ENCODE peak calls at places on chromosome 15, in seven cellular contexts. W is IMR-90, K is neural progenitor cell, R is sigmoid colon, J is tibial artery, M is GM10248, F is omental fat pad. Q is an unnamed sample.

GRCh38 chr15:65877752-65878151 is 8.5 kb downstream of the RAB11A start:
- DNase-seq in W (no peak), K (no peak), R (no peak), J (no peak), M (no peak), F (no peak), Q (no peak)

GRCh38 chr15:81281176-81281735 is 42.7 kb downstream of the STARD5 start:
- DNase-seq in W (no peak), K (no peak), R (no peak), J (no peak), M (no peak), F (no peak), Q (no peak)

GRCh38 chr15:100835626-100836025 is 44.0 kb upstream of the ALDH1A3 start:
- DNase-seq in W (peak), K (no peak), R (no peak), J (no peak), M (no peak), F (no peak), Q (no peak)

GRCh38 chr15:75454471-75455418 is 3.3 kb upstream of the SIN3A start:
- DNase-seq in W (no peak), K (peak), R (peak), J (no peak), M (peak), F (peak), Q (peak)

GRCh38 chr15:73755481-73755880 is 2.3 kb upstream of the INSYN1 start:
- DNase-seq in W (no peak), K (no peak), R (no peak), J (no peak), M (no peak), F (no peak), Q (no peak)

GRCh38 chr15:90062023-90062728 is 40.1 kb downstream of the IDH2 start:
- DNase-seq in W (no peak), K (peak), R (no peak), J (no peak), M (no peak), F (no peak), Q (no peak)

GRCh38 chr15:62128916-62129315 is 36.2 kb downstream of the C2CD4B start:
- DNase-seq in W (no peak), K (no peak), R (no peak), J (no peak), M (no peak), F (no peak), Q (no peak)

GRCh38 chr15:42863572-42864239 is 56.9 kb downstream of the TTBK2 start:
- DNase-seq in W (no peak), K (no peak), R (no peak), J (no peak), M (no peak), F (no peak), Q (no peak)

GRCh38 chr15:32677238-32677750 is 35.8 kb downstream of the SCG5 start:
- DNase-seq in W (no peak), K (peak), R (no peak), J (no peak), M (no peak), F (no peak), Q (no peak)

GRCh38 chr15:78392430-78392829 is 45.6 kb upstream of the IREB2 start:
- DNase-seq in W (no peak), K (no peak), R (no peak), J (no peak), M (no peak), F (no peak), Q (no peak)

GRCh38 chr15:94524565-94524964 is 293.2 kb downstream of the MCTP2 start:
- DNase-seq in W (no peak), K (no peak), R (no peak), J (no peak), M (no peak), F (no peak), Q (no peak)

GRCh38 chr15:62280625-62281024 is 115.5 kb upstream of the C2CD4B start:
- DNase-seq in W (no peak), K (no peak), R (no peak), J (no peak), M (no peak), F (no peak), Q (no peak)

GRCh38 chr15:85543741-85544155 is 163.3 kb downstream of the AKAP13 start:
- DNase-seq in W (no peak), K (no peak), R (peak), J (peak), M (no peak), F (no peak), Q (peak)

GRCh38 chr15:72992733-72993321 is 59.4 kb upstream of the NEO1 start:
- DNase-seq in W (peak), K (no peak), R (no peak), J (no peak), M (no peak), F (no peak), Q (no peak)

DNA sequence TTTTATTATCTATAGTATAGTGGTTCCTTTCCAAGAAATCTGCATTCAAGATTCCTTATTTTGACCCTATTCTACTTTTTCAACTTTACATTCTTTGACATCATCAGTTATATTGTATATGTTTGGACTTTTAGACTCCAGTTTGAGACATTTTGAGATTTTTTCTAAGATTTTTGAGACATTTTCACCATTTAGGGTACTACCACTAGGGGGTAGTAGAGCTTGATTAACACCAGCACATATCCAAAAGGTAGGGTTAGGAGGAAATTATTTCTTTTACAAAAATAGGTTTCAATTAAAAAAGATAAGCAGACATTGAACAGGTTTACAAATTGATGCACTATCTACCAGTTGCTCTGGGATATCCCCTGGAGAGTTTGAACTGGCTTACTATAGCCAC is 262.5 kb downstream of the SCAPER start:
- DNase-seq in W (no peak), K (no peak), R (no peak), J (no peak), M (no peak), F (no peak), Q (no peak)
- TF ChIP-seq CTCF in W (peak), K (peak), R (no peak), J (peak), M (peak), F (no peak), Q (peak)

GRCh38 chr15:60077581-60078359 is 73.7 kb downstream of the FOXB1 start:
- DNase-seq in W (no peak), K (peak), R (no peak), J (no peak), M (no peak), F (no peak), Q (no peak)

GRCh38 chr15:60081976-60082375 is 77.9 kb downstream of the FOXB1 start:
- DNase-seq in W (no peak), K (no peak), R (no peak), J (no peak), M (no peak), F (no peak), Q (no peak)

GRCh38 chr15:60076582-60077263 is 72.6 kb downstream of the FOXB1 start:
- DNase-seq in W (no peak), K (peak), R (no peak), J (no peak), M (no peak), F (no peak), Q (no peak)

GRCh38 chr15:60076055-60076454 is 71.9 kb downstream of the FOXB1 start:
- DNase-seq in W (no peak), K (no peak), R (no peak), J (no peak), M (no peak), F (no peak), Q (no peak)

GRCh38 chr15:60079210-60079609 is 75.1 kb downstream of the FOXB1 start:
- DNase-seq in W (no peak), K (peak), R (no peak), J (no peak), M (no peak), F (no peak), Q (no peak)
- TF ChIP-seq CTCF in W (no peak), K (peak), R (no peak), J (no peak), M (no peak), F (no peak), Q (no peak)

DNA sequence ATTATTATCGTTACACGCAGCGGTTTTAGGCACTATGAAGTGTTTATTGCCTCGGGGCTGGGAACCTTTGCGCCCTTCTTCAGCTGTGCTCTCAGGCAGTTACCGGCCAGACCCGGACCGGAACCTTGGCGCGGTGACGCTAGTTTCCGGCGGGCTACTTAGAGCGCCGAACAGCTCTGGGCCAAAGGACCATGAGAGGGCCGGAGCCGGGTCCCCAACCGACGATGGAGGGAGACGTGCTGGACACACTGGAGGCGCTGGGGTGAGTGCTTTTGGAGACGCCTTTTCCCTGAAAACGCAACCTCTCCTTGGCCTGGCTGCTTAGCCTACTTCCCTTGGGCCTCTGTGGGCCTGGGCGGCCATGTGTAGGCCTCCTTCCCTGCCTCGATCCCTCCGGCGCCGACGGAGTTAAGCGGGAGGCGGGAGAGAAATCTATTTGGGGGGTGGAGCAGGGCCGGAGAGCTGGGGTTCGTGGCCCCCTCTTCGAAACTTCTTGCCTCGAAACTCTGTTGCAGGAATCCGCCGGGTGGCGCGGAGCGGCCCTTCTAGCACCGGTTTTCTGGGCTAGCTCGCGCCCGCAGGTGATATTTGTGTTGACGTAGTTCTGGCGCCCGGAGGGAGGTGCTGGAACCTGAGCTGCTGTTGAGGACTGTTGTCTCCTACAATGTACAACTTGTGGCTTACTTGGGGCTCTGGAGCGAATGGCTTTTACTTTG is at the start of gene FAM98B:
- DNase-seq in W (peak), K (peak), R (peak), J (peak), M (peak), F (peak), Q (peak)
- TF ChIP-seq CTCF in W (peak), K (peak), R (no peak), J (no peak), M (no peak), F (no peak), Q (no peak)

GRCh38 chr15:97410907-97411575 is 549.5 kb upstream of the ARRDC4 start:
- DNase-seq in W (no peak), K (no peak), R (no peak), J (no peak), M (no peak), F (no peak), Q (no peak)
- TF ChIP-seq CTCF in W (no peak), K (no peak), R (no peak), J (no peak), M (no peak), F (no peak), Q (no peak)

DNA sequence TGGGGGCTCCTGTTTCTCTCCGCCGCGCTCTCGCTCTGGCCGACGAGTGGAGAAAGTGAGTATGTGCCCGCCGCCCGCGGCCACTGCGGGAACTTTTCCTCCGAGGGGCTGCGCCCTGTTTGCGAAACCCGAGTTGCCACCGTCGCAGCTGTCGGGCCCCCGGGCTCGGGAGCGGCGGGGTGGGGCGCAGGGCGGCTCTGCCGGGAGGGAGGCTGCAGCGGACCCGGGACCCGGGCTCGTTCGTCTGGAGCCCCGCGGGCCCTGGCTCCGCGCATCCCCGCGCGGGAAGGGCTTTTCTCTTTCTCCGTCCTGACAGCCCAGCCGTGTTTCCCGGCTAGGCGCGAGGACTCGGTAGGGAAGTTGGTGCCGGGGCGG is 1.3 kb downstream of the IGF1R start:
- DNase-seq in W (no peak), K (peak), R (peak), J (no peak), M (no peak), F (no peak), Q (no peak)
- TF ChIP-seq CTCF in W (peak), K (peak), R (peak), J (peak), M (no peak), F (no peak), Q (no peak)

DNA sequence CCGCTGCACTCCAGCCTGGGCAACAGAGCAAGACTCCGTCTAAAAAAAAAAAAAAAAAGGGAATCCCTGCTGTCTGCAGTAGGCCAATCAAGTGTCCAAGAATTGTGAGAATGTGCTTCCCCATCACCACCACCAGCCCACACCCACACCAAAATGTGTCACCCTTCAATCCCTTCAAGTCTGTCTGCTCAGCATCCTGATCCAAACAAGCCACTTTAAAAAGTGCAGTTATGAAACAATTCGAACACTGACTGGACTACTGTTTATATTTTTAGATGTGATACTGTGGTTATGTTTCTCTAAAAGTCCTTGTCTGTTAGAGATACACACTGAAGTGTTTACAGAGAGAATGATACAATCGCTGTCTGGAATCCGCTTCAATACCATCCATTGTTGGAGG is 78.1 kb upstream of the CGNL1 start:
- DNase-seq in W (peak), K (no peak), R (no peak), J (no peak), M (no peak), F (no peak), Q (no peak)
- TF ChIP-seq CTCF in W (no peak), K (no peak), R (no peak), J (no peak), M (no peak), F (no peak), Q (no peak)

GRCh38 chr15:52463638-52464037 is 65.0 kb downstream of the MYO5A start:
- DNase-seq in W (peak), K (no peak), R (no peak), J (no peak), M (no peak), F (no peak), Q (no peak)
- TF ChIP-seq CTCF in W (no peak), K (no peak), R (no peak), J (no peak), M (peak), F (no peak), Q (peak)

GRCh38 chr15:67505675-67506572 is 15.0 kb upstream of the C15orf61 start:
- DNase-seq in W (no peak), K (no peak), R (no peak), J (no peak), M (peak), F (no peak), Q (no peak)

GRCh38 chr15:67504796-67505195 is 16.1 kb upstream of the C15orf61 start:
- DNase-seq in W (no peak), K (no peak), R (no peak), J (no peak), M (no peak), F (no peak), Q (no peak)

GRCh38 chr15:67501836-67502461 is 19.0 kb upstream of the C15orf61 start:
- DNase-seq in W (no peak), K (peak), R (no peak), J (no peak), M (no peak), F (no peak), Q (no peak)

GRCh38 chr15:67504061-67504460 is 16.9 kb upstream of the C15orf61 start:
- DNase-seq in W (peak), K (no peak), R (no peak), J (no peak), M (no peak), F (no peak), Q (no peak)

GRCh38 chr15:67501177-67501835 is 19.6 kb upstream of the C15orf61 start:
- DNase-seq in W (peak), K (no peak), R (no peak), J (no peak), M (peak), F (no peak), Q (no peak)
- TF ChIP-seq CTCF in W (peak), K (peak), R (no peak), J (peak), M (peak), F (no peak), Q (no peak)

DNA sequence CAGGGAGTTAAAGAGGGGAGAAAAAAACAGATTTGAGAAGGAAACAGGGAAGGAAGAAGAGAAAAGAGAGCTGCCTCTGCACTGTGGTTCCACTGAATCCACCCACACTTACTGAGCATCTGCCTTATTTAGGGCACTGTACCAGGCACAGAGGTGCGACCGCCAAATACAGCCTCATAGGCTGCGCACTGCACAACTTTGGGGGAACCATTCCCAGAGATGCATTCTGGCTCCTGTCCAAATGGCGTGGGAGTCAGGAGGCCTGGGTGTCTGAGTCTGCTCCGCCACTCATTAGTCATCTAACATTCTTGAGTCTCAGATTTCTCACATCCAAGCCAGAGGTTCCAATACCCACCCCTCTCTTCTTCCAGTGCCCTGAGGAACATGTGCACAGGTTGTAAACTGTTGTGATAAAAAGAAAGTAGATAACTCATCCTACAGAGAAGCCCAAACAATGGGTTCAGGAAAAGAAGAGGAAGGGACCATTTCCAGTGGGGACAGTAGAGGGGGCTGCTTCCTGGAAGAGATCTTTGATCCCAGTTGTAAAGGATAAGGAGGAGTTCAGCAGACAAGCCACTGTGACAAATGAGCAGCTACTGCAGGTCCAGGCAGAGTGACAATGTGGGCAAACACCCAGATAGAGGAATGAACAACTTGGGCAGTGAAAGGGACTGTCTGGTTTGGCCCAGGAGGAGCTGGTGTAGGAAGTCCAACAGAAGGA is 254.6 kb downstream of the UACA start:
- DNase-seq in W (peak), K (peak), R (no peak), J (no peak), M (no peak), F (peak), Q (peak)
- TF ChIP-seq CTCF in W (peak), K (peak), R (no peak), J (no peak), M (no peak), F (no peak), Q (no peak)